ENCODE peak calls at places on chromosomes 3 and 15, in nine cellular contexts. One of them, this sample, is unnamed. For H3K9me3, the result is how much of the 10 kb centered on the place peaks cover.

GRCh38 chr3:158105124-158105709 is 1.0 kb downstream of the SHOX2 start:
- DNase-seq in mammary epithelial cell: peak
- DNase-seq in tibial nerve: no peak
- DNase-seq in AG04450: no peak
- DNase-seq in prostate gland: no peak
- DNase-seq in OCI-LY7: no peak
- DNase-seq in aorta: no peak
- DNase-seq in CD8-positive, alpha-beta memory T cell: no peak
- DNase-seq in GM23248: peak
- DNase-seq in this sample: peak

GRCh38 chr3:127525373-127525772 is 65.2 kb downstream of the TPRA1 start:
- DNase-seq in AG04450: no peak
- DNase-seq in tibial nerve: no peak
- DNase-seq in CD8-positive, alpha-beta memory T cell: no peak
- DNase-seq in aorta: no peak
- DNase-seq in GM23248: peak
- DNase-seq in prostate gland: no peak
- DNase-seq in mammary epithelial cell: peak
- DNase-seq in OCI-LY7: no peak
- DNase-seq in this sample: no peak

GRCh38 chr3:130820976-130821375 is 72.9 kb upstream of the ATP2C1 start:
- DNase-seq in mammary epithelial cell: peak
- DNase-seq in aorta: no peak
- DNase-seq in GM23248: peak
- DNase-seq in tibial nerve: no peak
- DNase-seq in OCI-LY7: no peak
- DNase-seq in prostate gland: no peak
- DNase-seq in CD8-positive, alpha-beta memory T cell: no peak
- DNase-seq in AG04450: no peak
- DNase-seq in this sample: no peak

GRCh38 chr3:104279617-104280016 is 1087.1 kb upstream of the ALCAM start:
- DNase-seq in mammary epithelial cell: peak
- DNase-seq in aorta: no peak
- DNase-seq in GM23248: peak
- DNase-seq in AG04450: no peak
- DNase-seq in CD8-positive, alpha-beta memory T cell: no peak
- DNase-seq in prostate gland: no peak
- DNase-seq in tibial nerve: no peak
- DNase-seq in OCI-LY7: no peak
- DNase-seq in this sample: peak

GRCh38 chr3:197597335-197597734 is 41.6 kb upstream of the BDH1 start:
- DNase-seq in CD8-positive, alpha-beta memory T cell: no peak
- DNase-seq in AG04450: no peak
- DNase-seq in tibial nerve: no peak
- DNase-seq in prostate gland: no peak
- DNase-seq in aorta: no peak
- DNase-seq in mammary epithelial cell: no peak
- DNase-seq in OCI-LY7: no peak
- DNase-seq in GM23248: no peak
- DNase-seq in this sample: no peak

GRCh38 chr3:105877625-105877913 is 8.8 kb upstream of the CBLB start:
- DNase-seq in GM23248: no peak
- DNase-seq in aorta: no peak
- DNase-seq in prostate gland: no peak
- DNase-seq in tibial nerve: no peak
- DNase-seq in mammary epithelial cell: no peak
- DNase-seq in AG04450: no peak
- DNase-seq in OCI-LY7: no peak
- DNase-seq in CD8-positive, alpha-beta memory T cell: no peak
- DNase-seq in this sample: no peak

GRCh38 chr3:134445631-134446030 is 40.2 kb downstream of the ANAPC13 start:
- DNase-seq in mammary epithelial cell: peak
- DNase-seq in prostate gland: no peak
- DNase-seq in CD8-positive, alpha-beta memory T cell: no peak
- DNase-seq in tibial nerve: no peak
- DNase-seq in GM23248: peak
- DNase-seq in OCI-LY7: no peak
- DNase-seq in aorta: no peak
- DNase-seq in AG04450: no peak
- DNase-seq in this sample: no peak

GRCh38 chr3:16072420-16073110 is 101.9 kb upstream of the GALNT15 start:
- DNase-seq in CD8-positive, alpha-beta memory T cell: no peak
- DNase-seq in mammary epithelial cell: peak
- DNase-seq in OCI-LY7: no peak
- DNase-seq in prostate gland: no peak
- DNase-seq in aorta: no peak
- DNase-seq in GM23248: peak
- DNase-seq in tibial nerve: no peak
- DNase-seq in AG04450: no peak
- DNase-seq in this sample: no peak

GRCh38 chr15:80480909-80481308 is 76.7 kb downstream of the ARNT2 start:
- DNase-seq in prostate gland: no peak
- DNase-seq in GM23248: peak
- DNase-seq in tibial nerve: peak
- DNase-seq in AG04450: peak
- DNase-seq in aorta: peak
- DNase-seq in CD8-positive, alpha-beta memory T cell: no peak
- DNase-seq in mammary epithelial cell: peak
- DNase-seq in OCI-LY7: no peak
- DNase-seq in this sample: peak

GRCh38 chr3:32249184-32249782 is 10.8 kb downstream of the CMTM8 start:
- DNase-seq in GM23248: peak
- DNase-seq in tibial nerve: no peak
- DNase-seq in prostate gland: no peak
- DNase-seq in aorta: no peak
- DNase-seq in CD8-positive, alpha-beta memory T cell: no peak
- DNase-seq in mammary epithelial cell: peak
- DNase-seq in OCI-LY7: no peak
- DNase-seq in AG04450: peak
- DNase-seq in this sample: no peak

GRCh38 chr3:136733317-136733833 is 18.8 kb downstream of the STAG1 start:
- DNase-seq in mammary epithelial cell: peak
- DNase-seq in CD8-positive, alpha-beta memory T cell: no peak
- DNase-seq in AG04450: no peak
- DNase-seq in tibial nerve: no peak
- DNase-seq in OCI-LY7: no peak
- DNase-seq in aorta: no peak
- DNase-seq in GM23248: peak
- DNase-seq in prostate gland: no peak
- DNase-seq in this sample: no peak

GRCh38 chr15:71455878-71456277 is 340.6 kb downstream of the THSD4 start:
- DNase-seq in aorta: no peak
- DNase-seq in CD8-positive, alpha-beta memory T cell: no peak
- DNase-seq in mammary epithelial cell: no peak
- DNase-seq in tibial nerve: no peak
- DNase-seq in prostate gland: no peak
- DNase-seq in OCI-LY7: no peak
- DNase-seq in GM23248: no peak
- DNase-seq in AG04450: no peak
- DNase-seq in this sample: no peak

GRCh38 chr3:53457068-53457467 is 37.3 kb upstream of the CACNA1D start:
- DNase-seq in prostate gland: no peak
- DNase-seq in GM23248: no peak
- DNase-seq in CD8-positive, alpha-beta memory T cell: no peak
- DNase-seq in aorta: no peak
- DNase-seq in OCI-LY7: no peak
- DNase-seq in AG04450: no peak
- DNase-seq in mammary epithelial cell: no peak
- DNase-seq in tibial nerve: no peak
- DNase-seq in this sample: no peak

GRCh38 chr3:122233109-122233952 is 49.9 kb downstream of the CASR start:
- DNase-seq in CD8-positive, alpha-beta memory T cell: no peak
- DNase-seq in tibial nerve: no peak
- DNase-seq in mammary epithelial cell: no peak
- DNase-seq in OCI-LY7: peak
- DNase-seq in prostate gland: no peak
- DNase-seq in AG04450: no peak
- DNase-seq in GM23248: no peak
- DNase-seq in aorta: no peak
- DNase-seq in this sample: no peak

GRCh38 chr3:147297756-147298155 is 108.6 kb downstream of the ZIC4 start:
- DNase-seq in OCI-LY7: no peak
- DNase-seq in CD8-positive, alpha-beta memory T cell: no peak
- DNase-seq in tibial nerve: no peak
- DNase-seq in prostate gland: no peak
- DNase-seq in mammary epithelial cell: no peak
- DNase-seq in GM23248: peak
- DNase-seq in AG04450: no peak
- DNase-seq in aorta: no peak
- DNase-seq in this sample: no peak

GRCh38 chr3:151792411-151792810 is 21.5 kb upstream of the AADAC start:
- DNase-seq in AG04450: no peak
- DNase-seq in GM23248: no peak
- DNase-seq in aorta: no peak
- DNase-seq in CD8-positive, alpha-beta memory T cell: no peak
- DNase-seq in mammary epithelial cell: no peak
- DNase-seq in tibial nerve: no peak
- DNase-seq in OCI-LY7: no peak
- DNase-seq in prostate gland: no peak
- DNase-seq in this sample: no peak
- H3K4me3 ChIP-seq in AG04450: no peak
- H3K4me3 ChIP-seq in GM23248: no peak
- H3K4me3 ChIP-seq in aorta: no peak
- H3K4me3 ChIP-seq in CD8-positive, alpha-beta memory T cell: no peak
- H3K4me3 ChIP-seq in mammary epithelial cell: no peak
- H3K4me3 ChIP-seq in tibial nerve: no peak
- H3K4me3 ChIP-seq in OCI-LY7: no peak
- H3K4me3 ChIP-seq in prostate gland: no peak
- H3K4me3 ChIP-seq in this sample: no peak

GRCh38 chr3:117997201-117998049 is 1037.2 kb downstream of the IGSF11 start:
- DNase-seq in prostate gland: peak
- DNase-seq in OCI-LY7: peak
- DNase-seq in aorta: peak
- DNase-seq in mammary epithelial cell: peak
- DNase-seq in AG04450: peak
- DNase-seq in tibial nerve: peak
- DNase-seq in CD8-positive, alpha-beta memory T cell: no peak
- DNase-seq in GM23248: peak
- DNase-seq in this sample: peak
- H3K9me3 ChIP-seq in prostate gland: under half
- H3K9me3 ChIP-seq in OCI-LY7: under half
- H3K9me3 ChIP-seq in aorta: under half
- H3K9me3 ChIP-seq in mammary epithelial cell: under half
- H3K9me3 ChIP-seq in AG04450: under half
- H3K9me3 ChIP-seq in tibial nerve: under half
- H3K9me3 ChIP-seq in CD8-positive, alpha-beta memory T cell: under half
- H3K9me3 ChIP-seq in GM23248: under half
- H3K9me3 ChIP-seq in this sample: under half

GRCh38 chr3:166100710-166101109 is 263.5 kb upstream of the BCHE start:
- DNase-seq in CD8-positive, alpha-beta memory T cell: no peak
- DNase-seq in mammary epithelial cell: no peak
- DNase-seq in AG04450: no peak
- DNase-seq in OCI-LY7: no peak
- DNase-seq in tibial nerve: no peak
- DNase-seq in prostate gland: no peak
- DNase-seq in aorta: no peak
- DNase-seq in GM23248: no peak
- DNase-seq in this sample: no peak
- H3K4me3 ChIP-seq in CD8-positive, alpha-beta memory T cell: no peak
- H3K4me3 ChIP-seq in mammary epithelial cell: no peak
- H3K4me3 ChIP-seq in AG04450: no peak
- H3K4me3 ChIP-seq in OCI-LY7: no peak
- H3K4me3 ChIP-seq in tibial nerve: no peak
- H3K4me3 ChIP-seq in prostate gland: no peak
- H3K4me3 ChIP-seq in aorta: no peak
- H3K4me3 ChIP-seq in GM23248: no peak
- H3K4me3 ChIP-seq in this sample: no peak

GRCh38 chr3:128919988-128920387 is 40.6 kb downstream of the ACAD9 start:
- DNase-seq in tibial nerve: no peak
- DNase-seq in aorta: no peak
- DNase-seq in mammary epithelial cell: no peak
- DNase-seq in OCI-LY7: no peak
- DNase-seq in CD8-positive, alpha-beta memory T cell: no peak
- DNase-seq in GM23248: no peak
- DNase-seq in prostate gland: no peak
- DNase-seq in AG04450: no peak
- DNase-seq in this sample: no peak

GRCh38 chr3:128922804-128923459 is 43.5 kb downstream of the ACAD9 start:
- DNase-seq in GM23248: no peak
- DNase-seq in aorta: no peak
- DNase-seq in mammary epithelial cell: no peak
- DNase-seq in AG04450: no peak
- DNase-seq in tibial nerve: no peak
- DNase-seq in CD8-positive, alpha-beta memory T cell: peak
- DNase-seq in prostate gland: no peak
- DNase-seq in OCI-LY7: no peak
- DNase-seq in this sample: no peak

GRCh38 chr3:128929364-128929763 is 49.9 kb downstream of the ACAD9 start:
- DNase-seq in aorta: no peak
- DNase-seq in tibial nerve: no peak
- DNase-seq in OCI-LY7: no peak
- DNase-seq in AG04450: no peak
- DNase-seq in mammary epithelial cell: no peak
- DNase-seq in CD8-positive, alpha-beta memory T cell: no peak
- DNase-seq in GM23248: no peak
- DNase-seq in prostate gland: no peak
- DNase-seq in this sample: no peak

GRCh38 chr3:128923607-128924385 is 44.4 kb downstream of the ACAD9 start:
- DNase-seq in aorta: no peak
- DNase-seq in prostate gland: no peak
- DNase-seq in OCI-LY7: no peak
- DNase-seq in GM23248: no peak
- DNase-seq in tibial nerve: no peak
- DNase-seq in CD8-positive, alpha-beta memory T cell: no peak
- DNase-seq in AG04450: no peak
- DNase-seq in mammary epithelial cell: no peak
- DNase-seq in this sample: no peak
- H3K9me3 ChIP-seq in aorta: under half
- H3K9me3 ChIP-seq in prostate gland: under half
- H3K9me3 ChIP-seq in OCI-LY7: under half
- H3K9me3 ChIP-seq in GM23248: under half
- H3K9me3 ChIP-seq in tibial nerve: under half
- H3K9me3 ChIP-seq in CD8-positive, alpha-beta memory T cell: under half
- H3K9me3 ChIP-seq in AG04450: under half
- H3K9me3 ChIP-seq in mammary epithelial cell: under half
- H3K9me3 ChIP-seq in this sample: under half

GRCh38 chr3:156293566-156293965 is 173.2 kb downstream of the KCNAB1 start:
- DNase-seq in OCI-LY7: no peak
- DNase-seq in CD8-positive, alpha-beta memory T cell: no peak
- DNase-seq in GM23248: no peak
- DNase-seq in prostate gland: no peak
- DNase-seq in aorta: no peak
- DNase-seq in mammary epithelial cell: no peak
- DNase-seq in AG04450: no peak
- DNase-seq in tibial nerve: no peak
- DNase-seq in this sample: no peak

GRCh38 chr3:156285626-156286025 is 165.2 kb downstream of the KCNAB1 start:
- DNase-seq in aorta: no peak
- DNase-seq in GM23248: no peak
- DNase-seq in CD8-positive, alpha-beta memory T cell: no peak
- DNase-seq in OCI-LY7: no peak
- DNase-seq in AG04450: no peak
- DNase-seq in prostate gland: no peak
- DNase-seq in tibial nerve: no peak
- DNase-seq in mammary epithelial cell: no peak
- DNase-seq in this sample: no peak

GRCh38 chr3:156291269-156292123 is 171.1 kb downstream of the KCNAB1 start:
- DNase-seq in CD8-positive, alpha-beta memory T cell: no peak
- DNase-seq in mammary epithelial cell: peak
- DNase-seq in GM23248: peak
- DNase-seq in aorta: peak
- DNase-seq in tibial nerve: no peak
- DNase-seq in OCI-LY7: no peak
- DNase-seq in AG04450: no peak
- DNase-seq in prostate gland: no peak
- DNase-seq in this sample: no peak

GRCh38 chr3:156290917-156291268 is 170.5 kb downstream of the KCNAB1 start:
- DNase-seq in GM23248: no peak
- DNase-seq in prostate gland: no peak
- DNase-seq in AG04450: no peak
- DNase-seq in CD8-positive, alpha-beta memory T cell: no peak
- DNase-seq in OCI-LY7: no peak
- DNase-seq in mammary epithelial cell: no peak
- DNase-seq in aorta: no peak
- DNase-seq in tibial nerve: no peak
- DNase-seq in this sample: no peak
- H3K4me3 ChIP-seq in GM23248: peak
- H3K4me3 ChIP-seq in prostate gland: peak
- H3K4me3 ChIP-seq in AG04450: peak
- H3K4me3 ChIP-seq in CD8-positive, alpha-beta memory T cell: no peak
- H3K4me3 ChIP-seq in OCI-LY7: no peak
- H3K4me3 ChIP-seq in mammary epithelial cell: no peak
- H3K4me3 ChIP-seq in aorta: peak
- H3K4me3 ChIP-seq in tibial nerve: peak
- H3K4me3 ChIP-seq in this sample: no peak

This sample was measured in SJSA1.